ENCODE peak calls at places on chromosomes 3 and 15, in nine cellular contexts. V is sigmoid colon; W is breast epithelium; C is uterus; B is CD4-positive, alpha-beta memory T cell; D is CD8-positive, alpha-beta T cell; T is A673; S is heart right ventricle; Z is aorta. P is an unnamed sample. For H3K36me3, the result is how much of the 10 kb centered on the place peaks cover.

GRCh38 chr3:64902991-64903390 is 215.2 kb upstream of the ADAMTS9 start:
- DNase-seq in C (no peak), V (no peak), T (no peak), B (no peak), S (no peak), D (no peak), Z (no peak), W (no peak), P (no peak)

GRCh38 chr3:173241727-173242126 is 100.7 kb upstream of the SPATA16 start:
- DNase-seq in S (no peak), T (no peak), V (no peak), W (no peak), D (no peak), B (no peak), C (no peak), Z (no peak), P (no peak)

GRCh38 chr3:161042023-161042501 is 63.1 kb downstream of the B3GALNT1 start:
- DNase-seq in Z (no peak), B (no peak), S (no peak), V (no peak), T (no peak), C (no peak), W (no peak), D (no peak), P (peak)

GRCh38 chr3:25113891-25114290 is 314.2 kb upstream of the RARB start:
- DNase-seq in S (no peak), W (no peak), B (no peak), D (no peak), V (no peak), T (no peak), C (no peak), Z (no peak), P (no peak)

GRCh38 chr3:160605315-160605714 is 39.9 kb upstream of the KPNA4 start:
- DNase-seq in D (no peak), V (no peak), S (no peak), W (no peak), T (no peak), C (no peak), B (no peak), Z (no peak), P (no peak)

GRCh38 chr3:45644063-45644462 is 45.1 kb upstream of the SACM1L start:
- DNase-seq in W (no peak), S (no peak), T (no peak), V (no peak), Z (no peak), B (no peak), C (no peak), D (no peak), P (no peak)

GRCh38 chr3:58577269-58577821 is at the start of gene FAM107A:
- DNase-seq in B (no peak), V (peak), Z (peak), D (no peak), T (no peak), C (peak), S (peak), W (no peak), P (no peak)

GRCh38 chr3:184759666-184760200 is 47.9 kb upstream of the MAGEF1 start:
- DNase-seq in D (no peak), Z (peak), S (no peak), B (no peak), C (no peak), W (no peak), T (no peak), V (no peak), P (no peak)

GRCh38 chr3:100697723-100698285 is 11.5 kb upstream of the TFG start:
- DNase-seq in B (no peak), T (no peak), D (no peak), V (no peak), Z (no peak), S (no peak), W (no peak), C (no peak), P (no peak)

GRCh38 chr15:43808960-43809678 is 8.7 kb downstream of the HYPK start:
- DNase-seq in B (no peak), V (no peak), T (no peak), C (no peak), Z (no peak), D (no peak), S (no peak), W (no peak), P (no peak)

GRCh38 chr15:39304931-39305728 is 275.7 kb upstream of the THBS1 start:
- DNase-seq in T (no peak), V (no peak), Z (no peak), B (no peak), C (no peak), D (no peak), S (no peak), W (no peak), P (no peak)

GRCh38 chr3:180980612-180981011 is 8.9 kb downstream of the DNAJC19 start:
- DNase-seq in D (no peak), S (no peak), W (no peak), T (no peak), Z (no peak), V (no peak), C (no peak), B (no peak), P (no peak)

GRCh38 chr3:140842984-140843649 is 98.5 kb upstream of the SLC25A36 start:
- DNase-seq in B (no peak), D (no peak), T (no peak), Z (no peak), C (no peak), S (no peak), W (no peak), V (no peak), P (no peak)

GRCh38 chr3:192207661-192208060 is 519.7 kb downstream of the FGF12 start:
- DNase-seq in D (no peak), V (no peak), C (no peak), T (no peak), B (no peak), Z (no peak), W (no peak), S (peak), P (no peak)

GRCh38 chr15:66780172-66780972 is 78.3 kb downstream of the SMAD6 start:
- DNase-seq in Z (peak), S (no peak), T (peak), D (no peak), C (peak), V (peak), B (no peak), W (no peak), P (no peak)

GRCh38 chr15:88681610-88682221 is 42.9 kb downstream of the ISG20 start:
- DNase-seq in B (no peak), W (no peak), T (no peak), S (no peak), V (no peak), C (no peak), Z (no peak), D (no peak), P (peak)

GRCh38 chr15:63234479-63234878 is 42.9 kb upstream of the APH1B start:
- DNase-seq in B (no peak), S (peak), Z (peak), W (no peak), V (peak), T (no peak), D (no peak), C (peak), P (no peak)

GRCh38 chr3:47340866-47341265 is 40.0 kb upstream of the PTPN23 start:
- DNase-seq in T (no peak), Z (no peak), V (no peak), C (no peak), W (no peak), S (no peak), B (no peak), D (no peak), P (no peak)
- H3K36me3 ChIP-seq in T (under half), Z (under half), V (half or more), C (under half), W (under half), S (half or more), B (under half), D (under half), P (under half)

DNA sequence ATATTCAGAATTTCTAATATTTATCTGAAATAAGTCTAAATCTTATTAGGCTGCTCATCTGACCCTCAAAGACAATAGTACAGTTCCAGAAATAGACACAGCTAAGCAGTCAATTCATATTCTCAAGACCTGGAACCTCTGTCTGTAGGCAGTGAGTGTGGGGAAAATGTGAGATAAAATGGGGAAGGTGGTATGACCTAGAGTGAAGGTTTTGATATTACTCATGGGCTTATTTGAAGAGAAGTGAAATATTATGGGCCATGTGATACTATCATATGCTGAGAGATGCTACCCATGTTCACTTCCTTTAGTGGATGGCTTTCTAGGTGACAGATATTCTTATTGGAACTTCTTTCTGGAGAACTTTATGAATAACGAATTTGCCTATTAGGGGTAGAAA is 33.5 kb downstream of the TGFBR2 start:
- DNase-seq in B (no peak), C (no peak), D (no peak), S (no peak), T (no peak), W (no peak), Z (no peak), V (no peak), P (no peak)
- H3K27ac ChIP-seq in B (peak), C (no peak), D (no peak), S (peak), T (no peak), W (no peak), Z (no peak), V (peak), P (no peak)

GRCh38 chr3:9782777-9783176 is 9.5 kb downstream of the TADA3 start:
- DNase-seq in B (peak), T (no peak), C (no peak), V (no peak), W (no peak), S (no peak), Z (no peak), D (no peak), P (no peak)

GRCh38 chr3:9780451-9780797 is 10.7 kb upstream of the CAMK1 start:
- DNase-seq in Z (peak), T (no peak), C (no peak), D (no peak), S (no peak), W (no peak), B (no peak), V (no peak), P (no peak)

GRCh38 chr3:9781978-9782575 is 10.2 kb downstream of the TADA3 start:
- DNase-seq in Z (no peak), D (no peak), B (no peak), S (no peak), V (no peak), W (no peak), C (no peak), T (no peak), P (no peak)

GRCh38 chr3:9780920-9781319 is 11.2 kb upstream of the CAMK1 start:
- DNase-seq in W (no peak), S (no peak), D (no peak), C (no peak), B (no peak), T (no peak), Z (no peak), V (no peak), P (no peak)

GRCh38 chr3:9781551-9781950 is 10.7 kb downstream of the TADA3 start:
- DNase-seq in W (no peak), Z (no peak), D (no peak), S (no peak), T (no peak), C (no peak), V (no peak), B (no peak), P (no peak)
- H3K36me3 ChIP-seq in W (under half), Z (under half), D (under half), S (half or more), T (under half), C (under half), V (half or more), B (under half), P (under half)

GRCh38 chr15:67879440-67880129 is 39.7 kb upstream of the RNU6-1 start:
- DNase-seq in T (no peak), Z (no peak), D (no peak), V (no peak), S (no peak), B (no peak), C (no peak), W (no peak), P (no peak)

GRCh38 chr15:67882487-67883227 is 42.8 kb upstream of the RNU6-1 start:
- DNase-seq in W (no peak), S (no peak), Z (no peak), V (no peak), C (no peak), B (no peak), T (peak), D (no peak), P (no peak)

GRCh38 chr15:67880651-67881182 is 40.9 kb upstream of the RNU6-1 start:
- DNase-seq in Z (no peak), C (no peak), D (no peak), T (no peak), S (no peak), B (no peak), W (no peak), V (no peak), P (peak)

GRCh38 chr15:67883228-67883773 is 43.5 kb upstream of the RNU6-1 start:
- DNase-seq in S (no peak), B (no peak), V (no peak), W (no peak), Z (no peak), D (no peak), T (no peak), C (no peak), P (no peak)

DNA sequence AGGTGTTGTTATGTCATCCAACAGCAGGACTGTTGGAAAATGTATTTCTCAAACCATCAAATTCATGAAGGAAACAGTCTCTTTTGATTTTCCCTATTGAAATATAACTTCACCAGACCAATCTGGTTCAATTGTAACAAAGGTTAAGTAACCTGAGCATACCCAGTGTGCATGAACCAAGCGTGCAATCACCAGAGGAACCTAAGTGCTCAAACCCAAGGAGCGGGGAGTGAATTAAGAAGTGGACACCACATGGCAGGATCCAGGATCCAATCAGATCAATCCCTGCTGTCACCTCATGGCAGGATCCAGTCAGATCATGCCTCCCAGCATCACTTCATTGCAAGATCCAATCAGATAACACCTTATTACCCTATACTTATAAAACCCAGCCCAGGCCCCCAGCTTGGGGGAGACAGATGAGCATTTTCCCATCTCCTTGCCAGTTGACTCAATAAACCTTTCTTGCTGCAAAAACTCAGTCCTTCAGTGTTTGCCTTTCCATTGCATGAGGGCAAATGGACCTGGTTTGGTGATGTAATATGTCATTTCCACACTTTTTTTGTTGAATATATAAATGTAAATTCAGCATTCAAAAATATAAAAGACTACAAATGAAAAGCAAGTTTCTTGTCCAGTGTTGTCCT is 38.9 kb upstream of the RNU6-1 start:
- DNase-seq in V (no peak), T (no peak), D (no peak), C (no peak), S (no peak), B (no peak), Z (no peak), W (no peak), P (peak)
- H3K27ac ChIP-seq in V (no peak), T (no peak), D (no peak), C (no peak), S (no peak), B (no peak), Z (no peak), W (no peak), P (no peak)

GRCh38 chr15:25332306-25332705 is 106.5 kb downstream of the UBE3A start:
- DNase-seq in V (no peak), Z (no peak), T (no peak), S (no peak), W (no peak), C (no peak), B (no peak), D (no peak), P (no peak)
- H3K36me3 ChIP-seq in V (under half), Z (under half), T (under half), S (under half), W (under half), C (under half), B (under half), D (under half), P (under half)

GRCh38 chr3:94873751-94874150 is 810.9 kb downstream of the NSUN3 start:
- DNase-seq in V (no peak), S (no peak), D (no peak), T (no peak), Z (no peak), B (no peak), C (no peak), W (no peak), P (peak)

GRCh38 chr3:94869059-94869547 is 806.2 kb downstream of the NSUN3 start:
- DNase-seq in T (no peak), W (no peak), D (no peak), S (no peak), Z (no peak), B (no peak), V (no peak), C (no peak), P (no peak)
- H3K27ac ChIP-seq in T (no peak), W (no peak), D (no peak), S (no peak), Z (no peak), B (no peak), V (no peak), C (no peak), P (no peak)

DNA sequence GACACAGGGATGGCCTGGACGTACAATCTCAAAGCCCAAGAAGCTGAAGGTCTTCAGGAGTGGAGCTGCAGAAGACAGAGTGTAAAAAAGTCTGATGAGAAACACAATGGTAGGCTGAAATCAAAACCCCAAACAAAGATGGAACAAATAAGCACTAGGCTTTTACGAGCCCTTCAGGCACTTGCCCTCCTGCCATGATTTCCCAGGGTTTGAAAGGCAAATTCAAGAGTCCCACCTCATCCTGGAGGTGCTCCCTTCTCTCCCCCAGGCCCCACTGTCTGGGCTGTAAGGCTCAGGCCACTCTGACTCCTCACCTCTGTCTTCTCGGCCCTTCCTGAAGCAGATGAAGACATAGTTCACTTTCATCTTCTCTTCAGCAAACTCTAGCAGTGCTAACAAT is 86.6 kb downstream of the RBPMS2 start:
- DNase-seq in B (no peak), S (no peak), D (no peak), W (no peak), V (no peak), C (no peak), Z (no peak), T (no peak), P (no peak)
- H3K36me3 ChIP-seq in B (under half), S (half or more), D (under half), W (under half), V (half or more), C (under half), Z (under half), T (half or more), P (under half)

GRCh38 chr15:47663106-47663505 is 54.2 kb upstream of the SEMA6D start:
- DNase-seq in B (no peak), T (no peak), S (no peak), W (no peak), C (no peak), Z (no peak), V (no peak), D (no peak), P (no peak)
- H3K27ac ChIP-seq in B (no peak), T (no peak), S (no peak), W (no peak), C (no peak), Z (no peak), V (no peak), D (no peak), P (no peak)

DNA sequence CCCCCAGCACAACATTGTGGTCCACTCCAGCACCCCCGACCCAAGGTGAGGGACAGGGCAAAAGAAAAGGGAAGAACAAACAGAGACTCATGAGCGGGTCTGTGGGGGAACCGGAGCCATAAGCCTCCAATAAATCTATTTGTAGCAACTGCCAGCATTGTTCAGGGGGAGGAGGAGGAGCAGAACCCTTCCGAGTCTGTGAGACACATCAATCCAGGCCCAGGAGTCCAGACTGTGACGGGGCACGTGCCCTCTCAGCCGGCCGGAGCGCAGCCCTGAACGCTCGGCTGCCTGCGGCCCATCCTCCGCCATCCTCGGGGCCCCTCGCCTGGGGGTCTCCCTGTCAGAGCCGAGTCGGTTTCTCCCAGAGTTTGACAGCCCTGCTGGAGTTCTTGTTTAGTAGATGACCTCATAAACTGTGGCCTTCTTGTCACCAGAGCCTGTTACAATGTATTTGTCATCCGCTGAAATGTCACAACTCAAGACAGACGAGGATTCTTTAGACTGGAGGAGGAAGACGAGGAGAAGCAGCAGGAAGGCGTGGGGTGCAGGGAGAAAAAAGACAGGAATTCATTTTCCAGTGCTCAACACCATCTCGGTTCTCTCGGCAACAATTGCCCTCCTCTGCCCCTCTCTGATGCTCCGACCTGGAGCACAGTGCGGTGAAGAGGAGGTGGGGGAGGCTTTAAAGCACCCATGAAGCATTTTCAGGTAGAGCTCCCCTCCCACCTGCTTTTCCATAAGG is 47.8 kb downstream of the TLE3 start:
- DNase-seq in B (no peak), T (no peak), Z (no peak), D (no peak), V (peak), S (no peak), W (peak), C (peak), P (no peak)
- H3K36me3 ChIP-seq in B (under half), T (half or more), Z (under half), D (under half), V (half or more), S (half or more), W (under half), C (under half), P (half or more)

GRCh38 chr3:177333535-177334495 is 136.5 kb upstream of the TBL1XR1 start:
- DNase-seq in W (no peak), T (no peak), Z (peak), C (no peak), D (no peak), S (no peak), V (no peak), B (no peak), P (no peak)

GRCh38 chr3:177331203-177331602 is 133.9 kb upstream of the TBL1XR1 start:
- DNase-seq in S (no peak), B (no peak), C (no peak), T (no peak), Z (no peak), V (no peak), D (no peak), W (no peak), P (no peak)

GRCh38 chr3:177329854-177330253 is 132.6 kb upstream of the TBL1XR1 start:
- DNase-seq in T (no peak), W (no peak), S (no peak), Z (no peak), C (no peak), V (no peak), D (no peak), B (no peak), P (peak)

GRCh38 chr3:177332955-177333354 is 135.7 kb upstream of the TBL1XR1 start:
- DNase-seq in V (no peak), Z (no peak), W (no peak), S (no peak), C (no peak), B (no peak), D (no peak), T (no peak), P (no peak)

DNA sequence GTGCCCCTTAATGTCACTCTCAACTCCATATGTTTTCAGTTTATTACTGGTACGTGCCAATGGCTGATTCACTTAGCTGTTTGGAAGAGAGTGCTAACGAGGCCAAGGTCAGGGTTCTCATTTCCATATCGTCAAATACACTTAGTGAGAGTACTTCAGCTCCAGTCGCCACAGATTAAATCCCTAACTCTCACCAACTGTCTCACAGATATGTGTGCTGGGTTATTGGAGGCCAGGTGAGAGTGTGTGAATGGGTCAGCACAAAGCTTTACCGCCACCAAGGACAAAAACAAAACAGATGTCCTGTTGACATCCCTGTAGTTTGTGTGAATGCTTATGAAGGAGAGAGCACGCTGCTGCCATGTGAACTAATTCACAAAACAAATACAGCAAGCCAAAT is 133.5 kb upstream of the TBL1XR1 start:
- DNase-seq in D (no peak), B (no peak), T (no peak), S (no peak), W (no peak), V (no peak), C (no peak), Z (no peak), P (no peak)
- H3K27ac ChIP-seq in D (no peak), B (no peak), T (no peak), S (peak), W (no peak), V (no peak), C (no peak), Z (no peak), P (no peak)

P was measured in pancreas.